ENCODE peak calls at places on chromosomes 2 and 18, in eight cellular contexts. V is tibial artery; T is CD8-positive, alpha-beta T cell; R is heart left ventricle; Z is prostate gland; L is CD4-positive, alpha-beta memory T cell; J is small intestine; I is A549. W is an unnamed sample.

GRCh38 chr18:11993264-11993916 is 12.1 kb downstream of the IMPA2 start:
- DNase-seq in Z (no peak), I (no peak), R (no peak), J (no peak), L (no peak), T (no peak), V (peak; percentile 53), W (no peak)

GRCh38 chr2:218773881-218774280 is 8.1 kb upstream of the CYP27A1 start:
- DNase-seq in J (no peak), R (no peak), L (no peak), T (no peak), V (no peak), I (no peak), Z (no peak), W (no peak)

GRCh38 chr2:62382122-62382521 is 123.9 kb downstream of the TMEM17 start:
- DNase-seq in R (no peak), L (no peak), Z (no peak), T (no peak), J (no peak), I (no peak), V (no peak), W (no peak)

GRCh38 chr2:58734365-58734764 is 493.2 kb upstream of the FANCL start:
- DNase-seq in Z (no peak), L (no peak), T (no peak), R (no peak), J (no peak), I (peak; percentile 55), V (no peak), W (no peak)

GRCh38 chr2:54598347-54599325 is 124.8 kb upstream of the EML6 start:
- DNase-seq in I (no peak), Z (no peak), T (no peak), L (no peak), V (no peak), R (no peak), J (no peak), W (no peak)

GRCh38 chr2:132761437-132761836 is 91.4 kb upstream of the LYPD1 start:
- DNase-seq in R (no peak), I (no peak), V (no peak), Z (no peak), J (no peak), T (no peak), L (no peak), W (no peak)

GRCh38 chr2:104825124-104825865 is 28.6 kb upstream of the POU3F3 start:
- DNase-seq in I (no peak), T (no peak), Z (no peak), R (no peak), L (no peak), J (no peak), V (no peak), W (no peak)

GRCh38 chr2:239715202-239715601 is 309.9 kb downstream of the NDUFA10 start:
- DNase-seq in T (no peak), L (no peak), R (no peak), V (no peak), Z (no peak), J (no peak), I (no peak), W (no peak)

GRCh38 chr2:11275910-11276309 is 68.5 kb downstream of the ROCK2 start:
- DNase-seq in I (no peak), R (no peak), Z (no peak), L (no peak), T (no peak), J (no peak), V (no peak), W (no peak)

GRCh38 chr2:53018830-53019425 is 748.7 kb upstream of the CHAC2 start:
- DNase-seq in V (no peak), T (no peak), L (no peak), R (no peak), J (no peak), I (peak; percentile 14), Z (no peak), W (no peak)

GRCh38 chr2:120715356-120715755 is 20.3 kb upstream of the GLI2 start:
- DNase-seq in I (no peak), V (peak; percentile 32), Z (no peak), R (no peak), L (no peak), T (no peak), J (no peak), W (no peak)

GRCh38 chr2:74391209-74391579 is 11.1 kb upstream of the DCTN1 start:
- DNase-seq in V (no peak), J (no peak), T (no peak), L (no peak), R (no peak), Z (no peak), I (no peak), W (no peak)

GRCh38 chr2:85760371-85760770 is 6.6 kb downstream of the ATOH8 start:
- DNase-seq in J (no peak), V (no peak), T (no peak), R (no peak), I (no peak), Z (no peak), L (no peak), W (no peak)

GRCh38 chr2:95345415-95346235 is 48.5 kb downstream of the KCNIP3 start:
- DNase-seq in V (peak; percentile 93), R (peak; percentile 89), J (peak; percentile 79), L (peak; percentile 36), T (peak; percentile 22), I (peak; percentile 80), Z (peak; percentile 77), W (no peak)

GRCh38 chr2:197889041-197889440 is 84.6 kb downstream of the PLCL1 start:
- DNase-seq in J (no peak), L (peak; percentile 22), Z (no peak), V (no peak), R (no peak), I (no peak), T (no peak), W (no peak)

GRCh38 chr2:15363142-15363541 is 198.0 kb downstream of the NBAS start:
- DNase-seq in I (peak; percentile 4), L (no peak), Z (no peak), T (no peak), J (no peak), R (no peak), V (no peak), W (no peak)

GRCh38 chr2:201904529-201905420 is 98.4 kb downstream of the CDK15 start:
- DNase-seq in R (no peak), I (no peak), T (no peak), L (no peak), V (no peak), J (no peak), Z (no peak), W (no peak)

GRCh38 chr2:237907144-237907543 is 47.7 kb downstream of the RAMP1 start:
- DNase-seq in Z (no peak), J (no peak), I (no peak), V (no peak), L (no peak), R (no peak), T (no peak), W (no peak)

GRCh38 chr2:178282075-178282474 is 87.8 kb downstream of the OSBPL6 start:
- DNase-seq in J (peak; percentile 94), T (no peak), I (peak; percentile 82), L (no peak), Z (peak; percentile 10), V (no peak), R (no peak), W (no peak)

GRCh38 chr2:47301277-47301618 is 101.7 kb upstream of the MSH2 start:
- DNase-seq in I (no peak), V (no peak), J (no peak), L (no peak), R (no peak), T (no peak), Z (no peak), W (no peak)

GRCh38 chr2:156466739-156467405 is 30.7 kb downstream of the GPD2 start:
- DNase-seq in T (no peak), J (peak; percentile 49), Z (peak; percentile 79), L (no peak), R (peak; percentile 75), I (no peak), V (no peak), W (no peak)

GRCh38 chr2:129050116-129050515 is 731.4 kb upstream of the HS6ST1 start:
- DNase-seq in V (no peak), J (no peak), L (no peak), Z (no peak), T (no peak), R (no peak), I (no peak), W (no peak)

GRCh38 chr2:96823203-96823602 is 7.1 kb downstream of the CNNM3 start:
- DNase-seq in T (no peak), Z (no peak), V (no peak), L (no peak), R (no peak), I (no peak), J (no peak), W (no peak)
- H3K27ac ChIP-seq in T (no peak overlapping the region), Z (peak overlapping the region; percentile 15), V (no peak overlapping the region), L (no peak overlapping the region), R (no peak overlapping the region), I (peak overlapping the region; percentile 51), J (no peak overlapping the region), W (no peak overlapping the region)

GRCh38 chr2:76713312-76713711 is 808.9 kb downstream of the LRRTM4 start:
- DNase-seq in L (no peak), Z (no peak), V (no peak), T (no peak), I (no peak), J (no peak), R (no peak), W (no peak)
- H3K4me1 ChIP-seq in L (no peaks in the 10 kb centered on the region), Z (no peaks in the 10 kb centered on the region), V (no peaks in the 10 kb centered on the region), T (no peaks in the 10 kb centered on the region), I (no peaks in the 10 kb centered on the region), J (no peaks in the 10 kb centered on the region), R (no peaks in the 10 kb centered on the region), W (no peaks in the 10 kb centered on the region)

DNA sequence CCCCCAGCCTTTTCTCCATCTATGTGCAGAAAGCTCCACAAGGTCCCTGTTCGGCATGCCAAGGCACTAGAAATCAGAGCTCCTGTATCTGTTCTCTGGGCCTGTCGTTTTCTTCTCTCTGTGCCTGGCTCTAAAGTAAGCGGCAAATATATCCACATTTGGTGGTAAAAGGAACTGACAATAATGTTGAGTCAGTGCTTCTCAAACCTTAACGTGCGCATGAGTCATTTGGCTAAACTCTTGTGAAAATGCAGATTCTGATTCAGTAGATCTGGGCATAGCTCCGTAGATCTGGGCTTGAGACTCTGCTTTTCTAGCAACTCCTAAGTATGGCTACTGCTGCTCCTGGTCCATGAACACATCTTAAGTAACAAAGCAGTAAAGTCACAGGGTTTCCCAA is 16.5 kb upstream of the ACSL3 start:
- DNase-seq in V (no peak), L (no peak), J (no peak), I (peak; percentile 71), R (no peak), Z (no peak), T (no peak), W (no peak)
- H3K4me3 ChIP-seq in V (no peak overlapping the region), L (no peak overlapping the region), J (no peak overlapping the region), I (no peak overlapping the region), R (no peak overlapping the region), Z (no peak overlapping the region), T (no peak overlapping the region), W (no peak overlapping the region)

DNA sequence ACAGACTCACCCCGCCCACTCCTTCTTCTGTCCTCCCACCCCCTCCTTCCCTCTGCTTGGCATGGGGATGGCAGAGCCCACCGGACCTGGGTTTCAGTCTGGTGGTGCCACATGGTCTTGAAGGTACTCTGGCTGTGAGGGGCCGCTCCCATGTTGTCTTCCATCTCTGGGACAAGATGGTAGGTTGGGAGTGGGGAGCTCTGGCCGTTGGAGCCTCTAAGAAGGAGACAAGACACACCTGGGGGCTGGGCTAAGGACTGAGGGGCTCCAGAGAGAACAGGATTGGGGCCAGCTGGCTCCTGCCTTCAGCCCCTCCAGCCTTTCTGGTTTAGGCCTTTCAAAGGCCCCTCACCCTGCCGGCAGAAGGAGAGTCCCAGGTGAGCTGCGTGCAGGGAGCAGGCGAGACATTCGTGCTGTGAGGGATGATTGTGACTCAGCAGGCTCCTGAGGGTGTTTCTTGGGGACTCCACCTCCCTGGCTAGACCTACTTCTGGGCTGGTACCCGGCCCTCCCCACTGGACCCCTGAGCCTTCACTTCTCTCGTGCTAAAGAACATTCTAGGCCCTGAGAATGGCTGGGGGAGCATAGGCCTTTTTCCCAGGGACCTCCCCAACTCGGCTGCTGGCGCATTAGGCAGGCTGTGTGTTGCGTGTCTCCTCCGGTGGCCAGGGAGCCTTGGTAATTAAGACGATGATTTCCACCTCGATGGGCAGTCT is 128.2 kb upstream of the HAAO start:
- DNase-seq in L (no peak), T (no peak), Z (no peak), I (no peak), R (no peak), J (no peak), V (no peak), W (no peak)
- H3K27ac ChIP-seq in L (no peak overlapping the region), T (no peak overlapping the region), Z (peak overlapping the region; percentile 3), I (no peak overlapping the region), R (no peak overlapping the region), J (no peak overlapping the region), V (peak overlapping the region; percentile 85), W (no peak overlapping the region)